ENCODE peak calls at places on chromosomes 3 and 15, in nine cellular contexts. T is NCI-H2029; F is HEK293T; H is T-helper 2 cell; Q is M059J; G is CD8-positive, alpha-beta memory T cell; Y is astrocyte; Z is HuH-7.5; C is dorsolateral prefrontal cortex. I is an unnamed sample.

GRCh38 chr3:172666873-172667694 is 43.8 kb downstream of the NCEH1 start:
- DNase-seq in T (peak), F (peak), H (peak), Q (peak), G (peak), Y (peak), Z (peak), C (no peak), I (peak)

GRCh38 chr3:63635186-63635585 is 17.3 kb upstream of the SNTN start:
- DNase-seq in T (no peak), F (no peak), H (no peak), Q (no peak), G (no peak), Y (no peak), Z (no peak), C (no peak), I (no peak)

GRCh38 chr3:129278970-129279906 is 568 bp downstream of the HMCES start:
- DNase-seq in T (peak), F (peak), H (peak), Q (peak), G (peak), Y (peak), Z (peak), C (no peak), I (peak)

GRCh38 chr3:117910820-117911524 is 1123.7 kb downstream of the IGSF11 start:
- DNase-seq in T (no peak), F (no peak), H (no peak), Q (no peak), G (no peak), Y (no peak), Z (no peak), C (no peak), I (no peak)

GRCh38 chr15:75067123-75067854 is 43.9 kb downstream of the PPCDC start:
- DNase-seq in T (no peak), F (no peak), H (no peak), Q (peak), G (no peak), Y (peak), Z (no peak), C (no peak), I (no peak)

GRCh38 chr3:87227835-87228144 is 681 bp downstream of the CHMP2B start:
- DNase-seq in T (no peak), F (no peak), H (no peak), Q (no peak), G (no peak), Y (no peak), Z (no peak), C (no peak), I (no peak)

GRCh38 chr3:33792167-33792892 is 6.1 kb upstream of the PDCD6IP start:
- DNase-seq in T (no peak), F (no peak), H (no peak), Q (no peak), G (no peak), Y (no peak), Z (no peak), C (no peak), I (no peak)

GRCh38 chr15:89108865-89109660 is 20.8 kb downstream of the ABHD2 start:
- DNase-seq in T (no peak), F (no peak), H (no peak), Q (no peak), G (no peak), Y (no peak), Z (no peak), C (no peak), I (no peak)

GRCh38 chr3:114758828-114759709 is 388.0 kb downstream of the ZBTB20 start:
- DNase-seq in T (no peak), F (no peak), H (no peak), Q (peak), G (no peak), Y (peak), Z (no peak), C (no peak), I (no peak)

GRCh38 chr3:144499346-144499745 is 527.7 kb downstream of the DIPK2A start:
- DNase-seq in T (no peak), F (no peak), H (no peak), Q (no peak), G (no peak), Y (no peak), Z (no peak), C (no peak), I (no peak)

I was measured in Caco-2.